ENCODE peak calls at places on chromosomes 4 and X, in nine cellular contexts. W is foreskin fibroblast, I is endothelial cell, J is tibial artery, F is transverse colon, N is HFF-Myc, Y is NB4, M is AG04450, A is activated B cell treated with CpG ODN at 0.5 μM for 24 hours. K is an unnamed sample.

GRCh38 chr4:164596318-164596878 is 157.5 kb upstream of the SMIM31 start:
- DNase-seq in F (no peak), A (no peak), N (no peak), Y (no peak), I (peak), J (no peak), M (no peak), W (no peak), K (no peak)

GRCh38 chr4:57102050-57102564 is 8.1 kb downstream of the IGFBP7 start:
- DNase-seq in J (peak), F (peak), A (no peak), N (peak), Y (no peak), W (peak), I (no peak), M (peak), K (no peak)

GRCh38 chrX:118239471-118239870 is 106.4 kb upstream of the WDR44 start:
- DNase-seq in F (no peak), I (no peak), A (no peak), W (peak), M (no peak), Y (no peak), N (peak), J (no peak), K (no peak)

GRCh38 chr4:109009909-109010308 is 247.1 kb upstream of the ETNPPL start:
- DNase-seq in F (no peak), J (no peak), M (peak), I (no peak), N (peak), A (no peak), Y (no peak), W (peak), K (peak)

GRCh38 chr4:109332926-109333464 is 30.5 kb upstream of the COL25A1 start:
- DNase-seq in N (no peak), Y (peak), I (peak), M (no peak), F (no peak), A (no peak), J (no peak), W (peak), K (no peak)

GRCh38 chr4:152727784-152728183 is 48.0 kb upstream of the TMEM154 start:
- DNase-seq in N (no peak), W (no peak), M (no peak), I (no peak), Y (peak), F (no peak), J (no peak), A (no peak), K (no peak)

GRCh38 chr4:25878676-25879075 is 15.9 kb upstream of the SEL1L3 start:
- DNase-seq in N (no peak), W (no peak), I (no peak), F (peak), J (no peak), Y (peak), M (no peak), A (no peak), K (no peak)

GRCh38 chr4:55634417-55635128 is 1.5 kb downstream of the NMU start:
- DNase-seq in N (no peak), W (no peak), J (no peak), I (no peak), Y (no peak), F (no peak), M (no peak), A (no peak), K (no peak)

GRCh38 chr4:89486042-89486441 is 178.4 kb upstream of the GPRIN3 start:
- DNase-seq in Y (no peak), M (no peak), J (no peak), F (no peak), I (no peak), A (no peak), W (peak), N (peak), K (no peak)

DNA sequence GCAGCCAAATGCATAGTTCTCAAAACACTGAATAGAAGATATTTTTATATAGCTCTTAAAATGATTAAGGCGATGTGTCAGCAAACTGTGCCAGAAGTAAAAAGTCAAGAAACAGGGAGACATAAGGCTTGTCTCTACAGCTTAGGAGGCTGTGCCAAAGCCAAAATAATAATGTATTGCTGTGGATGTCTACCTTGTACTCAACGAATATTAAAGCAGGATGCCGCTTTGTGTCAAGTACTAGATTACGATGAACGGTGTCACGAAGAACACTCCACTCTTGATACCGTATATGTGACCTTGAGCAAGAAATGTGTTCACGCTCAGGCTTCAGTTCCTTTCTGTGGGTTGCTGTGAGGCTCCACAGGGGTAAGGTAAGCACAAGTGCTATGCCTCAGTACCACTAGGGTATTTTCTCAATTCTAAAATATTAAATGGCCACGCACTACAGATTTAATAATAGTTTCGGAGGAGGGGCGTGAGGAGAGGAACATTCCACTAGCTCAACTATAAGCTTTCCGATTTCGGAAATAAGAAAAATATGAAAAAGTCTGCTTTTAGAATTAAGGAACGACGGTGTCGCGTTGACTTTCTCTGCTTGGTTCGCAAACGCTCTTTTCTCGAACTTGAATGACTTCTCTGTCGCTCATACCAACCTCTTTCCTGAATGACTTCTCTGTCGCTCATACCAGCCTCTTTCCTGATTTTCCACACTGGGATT is 679 bp upstream of the SCOC start:
- DNase-seq in M (no peak), N (no peak), A (no peak), J (no peak), Y (peak), I (no peak), F (peak), W (peak), K (no peak)
- TF ChIP-seq CTCF in M (no peak), N (no peak), A (no peak), J (peak), Y (no peak), I (no peak), F (peak), W (peak), K (peak)

GRCh38 chr4:5824635-5825034 is 68.3 kb downstream of the CRMP1 start:
- DNase-seq in N (peak), J (no peak), Y (peak), A (no peak), I (peak), M (no peak), W (peak), F (no peak), K (no peak)
- TF ChIP-seq CTCF in N (peak), J (no peak), Y (peak), A (no peak), I (peak), M (peak), W (peak), F (peak), K (peak)

DNA sequence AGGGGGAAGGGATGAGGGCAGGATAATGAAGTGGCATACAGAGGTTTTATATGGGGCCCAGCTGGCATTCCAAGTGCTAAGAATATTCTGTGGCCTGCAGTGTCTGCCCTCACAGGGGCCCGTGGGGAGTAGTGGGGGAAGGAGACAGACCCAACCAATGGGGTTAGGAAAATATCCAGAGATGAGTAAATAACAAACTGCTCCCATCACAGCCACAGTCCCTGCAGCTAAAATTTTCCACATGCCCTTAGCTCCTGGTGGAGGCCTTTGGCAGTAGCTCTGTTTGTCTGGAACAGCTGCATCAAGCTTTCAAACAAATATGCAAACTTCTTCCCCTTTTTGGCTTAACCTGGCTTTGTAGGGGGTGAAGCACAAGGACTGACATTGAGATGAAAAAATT is 3.1 kb downstream of the SRPX2 start:
- DNase-seq in M (no peak), J (peak), Y (no peak), I (no peak), W (peak), F (no peak), N (no peak), A (no peak), K (no peak)
- TF ChIP-seq CTCF in M (peak), J (no peak), Y (no peak), I (no peak), W (no peak), F (no peak), N (no peak), A (no peak), K (no peak)

DNA sequence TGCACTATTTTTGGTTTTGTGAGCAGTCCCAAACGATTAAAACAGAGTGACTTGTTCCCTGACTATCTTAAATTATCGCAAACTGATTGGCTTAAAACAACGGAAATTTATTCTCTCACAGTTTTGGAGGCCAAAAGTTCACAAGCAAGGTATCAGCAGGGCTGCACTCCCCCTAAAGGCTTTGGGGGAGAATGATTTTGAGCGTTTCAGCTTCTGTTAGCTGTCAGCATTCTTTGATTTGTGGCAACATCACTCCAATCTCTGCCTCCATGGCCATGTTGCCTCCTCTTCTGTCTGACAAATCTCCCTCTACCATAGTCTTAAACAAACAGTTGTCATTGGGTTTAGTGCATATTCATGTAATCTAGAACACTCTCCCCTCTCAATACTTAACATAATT is 459.6 kb upstream of the ATOH1 start:
- DNase-seq in I (no peak), J (no peak), A (no peak), Y (no peak), F (no peak), W (no peak), N (no peak), M (no peak), K (no peak)
- TF ChIP-seq CTCF in I (no peak), J (no peak), A (no peak), Y (no peak), F (no peak), W (no peak), N (no peak), M (no peak), K (no peak)

K was measured in keratinocyte.